ENCODE peak calls at places on chromosomes 3 and 15, in six cellular contexts. B is lower lobe of right lung, S is pancreas, L is lung, W is sigmoid colon, V is Caco-2. J is an unnamed sample.

GRCh38 chr15:75198560-75199346 is 2.9 kb upstream of the C15orf39 start:
- DNase-seq in V (peak; percentile 50), S (no peak), B (no peak), W (no peak), L (no peak), J (no peak)

GRCh38 chr3:128180446-128180845 is 27.2 kb downstream of the EEFSEC start:
- DNase-seq in S (no peak), L (no peak), B (no peak), V (no peak), W (no peak), J (no peak)

GRCh38 chr3:28799084-28799483 is 450.5 kb upstream of the AZI2 start:
- DNase-seq in B (no peak), V (no peak), W (no peak), L (no peak), S (no peak), J (no peak)

GRCh38 chr3:64995857-64996564 is 308.2 kb upstream of the ADAMTS9 start:
- DNase-seq in W (no peak), V (no peak), L (no peak), S (no peak), B (no peak), J (no peak)

GRCh38 chr3:191783039-191783438 is 322.1 kb downstream of the PYDC2 start:
- DNase-seq in L (no peak), V (no peak), W (no peak), B (no peak), S (no peak), J (no peak)

GRCh38 chr3:32733631-32734229 is 48.7 kb downstream of the CNOT10 start:
- DNase-seq in B (no peak), L (no peak), W (no peak), V (peak; percentile 39), S (no peak), J (no peak)

GRCh38 chr15:100863406-100864198 is 16.0 kb upstream of the ALDH1A3 start:
- DNase-seq in V (no peak), B (no peak), L (no peak), W (peak; percentile 86), S (no peak), J (no peak)

GRCh38 chr15:35986072-35986666 is 440.2 kb upstream of the DPH6 start:
- DNase-seq in S (no peak), B (no peak), L (no peak), W (peak; percentile 55), V (no peak), J (no peak)

GRCh38 chr15:100131321-100132224 is 210.2 kb downstream of the ADAMTS17 start:
- DNase-seq in B (peak; percentile 62), S (peak; percentile 63), L (no peak), V (no peak), W (no peak), J (no peak)

GRCh38 chr3:178967184-178967532 is 104.5 kb downstream of the ZMAT3 start:
- DNase-seq in S (no peak), V (no peak), L (no peak), B (no peak), W (no peak), J (no peak)

GRCh38 chr3:193779933-193780332 is 186.9 kb downstream of the OPA1 start:
- DNase-seq in B (no peak), V (no peak), W (no peak), S (no peak), L (no peak), J (no peak)

GRCh38 chr15:88664151-88664778 is 25.4 kb downstream of the ISG20 start:
- DNase-seq in W (peak; percentile 55), L (no peak), V (no peak), S (no peak), B (no peak), J (peak; percentile 74)

DNA sequence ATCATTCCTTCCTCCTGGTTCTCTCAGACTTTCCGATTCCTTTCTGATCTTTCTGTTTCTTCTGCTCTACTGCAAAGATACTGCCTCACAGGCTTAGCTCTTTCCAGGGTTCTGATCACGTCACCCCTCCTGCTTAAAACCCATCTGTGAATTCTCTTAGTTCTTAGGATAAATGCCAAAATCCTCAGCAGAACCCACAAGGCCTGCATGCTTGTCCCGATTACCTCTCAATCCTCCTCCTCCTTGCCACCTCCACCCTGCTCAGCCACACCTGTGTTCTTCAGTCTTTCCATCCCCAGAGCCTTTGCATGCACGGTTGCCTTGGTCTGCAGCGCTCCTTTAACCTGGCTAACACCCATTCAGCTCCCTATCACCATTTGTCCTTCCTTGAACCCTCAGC is 84.0 kb downstream of the SRGAP3 start:
- DNase-seq in B (no peak), W (no peak), L (no peak), S (no peak), V (no peak), J (no peak)
- H3K36me3 ChIP-seq in B (no peaks in the 10 kb centered on the region), W (no peaks in the 10 kb centered on the region), L (no peaks in the 10 kb centered on the region), S (no peaks in the 10 kb centered on the region), V (no peaks in the 10 kb centered on the region), J (no peaks in the 10 kb centered on the region)

GRCh38 chr15:97962263-97962662 is 1.8 kb downstream of the ARRDC4 start:
- DNase-seq in V (no peak), B (no peak), W (no peak), L (no peak), S (no peak), J (no peak)
- H3K4me3 ChIP-seq in V (no peak overlapping the region), B (peak overlapping the region; percentile 80), W (peak overlapping the region; percentile 71), L (no peak overlapping the region), S (no peak overlapping the region), J (no peak overlapping the region)

GRCh38 chr3:156373095-156373494 is 181.8 kb downstream of the SSR3 start:
- DNase-seq in V (no peak), L (no peak), W (no peak), S (no peak), B (no peak), J (no peak)
- H3K36me3 ChIP-seq in V (no peaks in the 10 kb centered on the region), L (no peaks in the 10 kb centered on the region), W (no peaks in the 10 kb centered on the region), S (no peaks in the 10 kb centered on the region), B (no peaks in the 10 kb centered on the region), J (no peaks in the 10 kb centered on the region)

GRCh38 chr3:119559441-119559963 is at the start of gene CD80:
- DNase-seq in B (peak; percentile 59), L (peak; percentile 45), W (peak; percentile 73), S (peak; percentile 68), V (peak; percentile 57), J (peak; percentile 20)
- H3K4me3 ChIP-seq in B (peak within 1 kb of the TSS; percentile 29), L (no peak within 1 kb of the TSS), W (no peak within 1 kb of the TSS), S (no peak within 1 kb of the TSS), V (no peak within 1 kb of the TSS), J (no peak within 1 kb of the TSS)

DNA sequence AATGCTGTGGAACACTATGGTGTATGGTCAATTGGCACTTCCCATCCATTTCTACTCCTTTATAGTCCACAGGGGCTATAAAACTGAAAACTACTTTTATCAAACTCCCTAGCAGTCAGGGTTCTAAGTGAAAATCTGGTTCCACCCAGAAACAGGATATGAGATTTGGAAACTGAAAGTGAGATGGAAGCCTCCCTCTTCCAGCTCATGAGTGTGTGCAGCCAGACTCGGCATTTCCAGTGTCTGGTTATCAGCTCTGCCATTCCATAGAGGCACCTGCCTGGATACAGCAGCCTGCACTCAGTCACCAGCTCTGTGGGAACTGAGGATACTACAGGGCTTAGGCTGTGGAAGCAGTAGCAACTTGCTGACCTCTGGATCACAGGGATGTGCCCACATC is 14.7 kb upstream of the PLA2G4F start:
- DNase-seq in L (no peak), B (no peak), V (no peak), W (no peak), S (no peak), J (no peak)
- H3K36me3 ChIP-seq in L (peaks cover 34% of the 10 kb centered on the region), B (peaks cover 99% of the 10 kb centered on the region), V (no peaks in the 10 kb centered on the region), W (peaks cover 73% of the 10 kb centered on the region), S (peaks cover 70% of the 10 kb centered on the region), J (peaks cover 55% of the 10 kb centered on the region)

GRCh38 chr3:45165497-45166282 is 19.5 kb upstream of the CDCP1 start:
- DNase-seq in S (no peak), L (no peak), W (no peak), B (no peak), V (no peak), J (no peak)

GRCh38 chr3:45166283-45166879 is 20.2 kb upstream of the CDCP1 start:
- DNase-seq in B (no peak), S (peak; percentile 26), W (no peak), V (no peak), L (no peak), J (no peak)

GRCh38 chr3:45168451-45168850 is 22.3 kb upstream of the CDCP1 start:
- DNase-seq in B (no peak), S (no peak), W (no peak), L (no peak), V (no peak), J (no peak)

GRCh38 chr3:45170071-45170470 is 23.9 kb upstream of the CDCP1 start:
- DNase-seq in B (no peak), L (no peak), S (no peak), V (no peak), W (peak; percentile 91), J (no peak)

GRCh38 chr3:45167011-45167911 is 21.1 kb upstream of the CDCP1 start:
- DNase-seq in L (peak; percentile 89), V (peak; percentile 85), B (peak; percentile 94), S (peak; percentile 93), W (peak; percentile 80), J (peak; percentile 85)
- H3K4me3 ChIP-seq in L (no peak overlapping the region), V (peak overlapping the region; percentile 4), B (peak overlapping the region; percentile 0), S (no peak overlapping the region), W (no peak overlapping the region), J (peak overlapping the region; percentile 7)

DNA sequence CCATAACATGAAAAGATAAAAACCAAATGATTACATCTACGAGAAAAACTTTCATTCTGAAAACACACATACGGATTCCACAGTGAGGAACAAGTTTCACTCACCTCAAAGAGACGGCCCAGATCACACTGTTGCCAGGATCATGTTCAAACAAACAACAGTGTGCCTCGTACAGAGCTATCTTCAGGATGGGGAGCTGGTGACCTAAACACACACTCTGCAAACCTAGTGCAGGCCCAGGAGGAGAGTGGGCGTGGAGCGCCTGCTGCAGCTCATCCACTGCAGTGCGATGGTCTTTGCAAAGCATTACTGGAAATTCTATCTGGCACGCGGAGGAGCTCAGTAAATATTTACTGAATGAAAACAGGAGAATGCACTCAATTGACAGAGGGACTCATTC is 38.5 kb downstream of the TAMM41 start:
- DNase-seq in L (no peak), B (no peak), W (peak; percentile 68), S (no peak), V (no peak), J (no peak)
- H3K36me3 ChIP-seq in L (peaks cover 30% of the 10 kb centered on the region), B (peaks cover 60% of the 10 kb centered on the region), W (no peaks in the 10 kb centered on the region), S (peaks cover 29% of the 10 kb centered on the region), V (peaks cover 1% of the 10 kb centered on the region), J (peaks cover 31% of the 10 kb centered on the region)

GRCh38 chr3:188178293-188178950 is 24.5 kb downstream of the LPP start:
- DNase-seq in L (no peak), S (no peak), W (no peak), V (no peak), B (no peak), J (no peak)

GRCh38 chr3:188176476-188176875 is 22.5 kb downstream of the LPP start:
- DNase-seq in V (no peak), S (no peak), W (no peak), L (no peak), B (no peak), J (no peak)

GRCh38 chr3:188177721-188178120 is 23.8 kb downstream of the LPP start:
- DNase-seq in V (no peak), B (no peak), S (no peak), W (no peak), L (no peak), J (no peak)

GRCh38 chr3:188179006-188179966 is 25.3 kb downstream of the LPP start:
- DNase-seq in B (peak; percentile 79), V (no peak), L (peak; percentile 77), W (peak; percentile 89), S (no peak), J (no peak)

GRCh38 chr3:188176884-188177283 is 22.9 kb downstream of the LPP start:
- DNase-seq in V (no peak), W (no peak), S (no peak), B (no peak), L (no peak), J (no peak)
- H3K4me3 ChIP-seq in V (no peak overlapping the region), W (no peak overlapping the region), S (no peak overlapping the region), B (no peak overlapping the region), L (no peak overlapping the region), J (no peak overlapping the region)

J was measured in CD8-positive, alpha-beta T cell.